ENCODE peak calls at places on chromosomes 5 and 9, in six cellular contexts. One of them, this sample, is unnamed.

GRCh38 chr9:78462616-78463015 is 165.7 kb downstream of the PSAT1 start:
- DNase-seq in tibial artery: no peak
- DNase-seq in neuronal stem cell: no peak
- DNase-seq in brain microvascular endothelial cell: no peak
- DNase-seq in GM23338: no peak
- DNase-seq in breast epithelium: no peak
- DNase-seq in this sample: no peak

GRCh38 chr5:116068028-116068632 is 16.7 kb upstream of the COMMD10 start:
- DNase-seq in tibial artery: no peak
- DNase-seq in neuronal stem cell: peak
- DNase-seq in brain microvascular endothelial cell: peak
- DNase-seq in GM23338: peak
- DNase-seq in breast epithelium: no peak
- DNase-seq in this sample: no peak

GRCh38 chr5:176596689-176597416 is 13.1 kb downstream of the GPRIN1 start:
- DNase-seq in tibial artery: no peak
- DNase-seq in neuronal stem cell: no peak
- DNase-seq in brain microvascular endothelial cell: no peak
- DNase-seq in GM23338: peak
- DNase-seq in breast epithelium: no peak
- DNase-seq in this sample: no peak

GRCh38 chr5:127697894-127698600 is 5.1 kb upstream of the CCDC192 start:
- DNase-seq in tibial artery: no peak
- DNase-seq in neuronal stem cell: no peak
- DNase-seq in brain microvascular endothelial cell: peak
- DNase-seq in GM23338: no peak
- DNase-seq in breast epithelium: no peak
- DNase-seq in this sample: no peak

GRCh38 chr5:113336975-113337374 is 97.8 kb downstream of the TSSK1B start:
- DNase-seq in tibial artery: no peak
- DNase-seq in neuronal stem cell: no peak
- DNase-seq in brain microvascular endothelial cell: peak
- DNase-seq in GM23338: peak
- DNase-seq in breast epithelium: no peak
- DNase-seq in this sample: no peak

GRCh38 chr5:140566665-140567064 is 2.0 kb downstream of the SLC35A4 start:
- DNase-seq in tibial artery: no peak
- DNase-seq in neuronal stem cell: no peak
- DNase-seq in brain microvascular endothelial cell: no peak
- DNase-seq in GM23338: no peak
- DNase-seq in breast epithelium: no peak
- DNase-seq in this sample: no peak

GRCh38 chr5:55820488-55820887 is 30.7 kb upstream of the IL31RA start:
- DNase-seq in tibial artery: no peak
- DNase-seq in neuronal stem cell: no peak
- DNase-seq in brain microvascular endothelial cell: no peak
- DNase-seq in GM23338: no peak
- DNase-seq in breast epithelium: no peak
- DNase-seq in this sample: no peak

GRCh38 chr9:129887210-129888084 is 52.2 kb downstream of the USP20 start:
- DNase-seq in tibial artery: no peak
- DNase-seq in neuronal stem cell: no peak
- DNase-seq in brain microvascular endothelial cell: peak
- DNase-seq in GM23338: no peak
- DNase-seq in breast epithelium: no peak
- DNase-seq in this sample: no peak

GRCh38 chr9:13899924-13900323 is 414.0 kb downstream of the NFIB start:
- DNase-seq in tibial artery: no peak
- DNase-seq in neuronal stem cell: no peak
- DNase-seq in brain microvascular endothelial cell: no peak
- DNase-seq in GM23338: peak
- DNase-seq in breast epithelium: peak
- DNase-seq in this sample: no peak

GRCh38 chr5:56003179-56003578 is 8.4 kb upstream of the IL6ST start:
- DNase-seq in tibial artery: no peak
- DNase-seq in neuronal stem cell: no peak
- DNase-seq in brain microvascular endothelial cell: no peak
- DNase-seq in GM23338: no peak
- DNase-seq in breast epithelium: no peak
- DNase-seq in this sample: no peak

GRCh38 chr5:15500326-15500958 is 462 bp downstream of the FBXL7 start:
- DNase-seq in tibial artery: peak
- DNase-seq in neuronal stem cell: peak
- DNase-seq in brain microvascular endothelial cell: peak
- DNase-seq in GM23338: peak
- DNase-seq in breast epithelium: no peak
- DNase-seq in this sample: peak

GRCh38 chr5:54159153-54159836 is 151.1 kb downstream of the ARL15 start:
- DNase-seq in tibial artery: no peak
- DNase-seq in neuronal stem cell: no peak
- DNase-seq in brain microvascular endothelial cell: peak
- DNase-seq in GM23338: peak
- DNase-seq in breast epithelium: no peak
- DNase-seq in this sample: no peak

GRCh38 chr9:130493021-130493420 is 48.3 kb downstream of the ASS1 start:
- DNase-seq in tibial artery: no peak
- DNase-seq in neuronal stem cell: no peak
- DNase-seq in brain microvascular endothelial cell: no peak
- DNase-seq in GM23338: no peak
- DNase-seq in breast epithelium: no peak
- DNase-seq in this sample: no peak

GRCh38 chr5:149604321-149604720 is 23.0 kb downstream of the ARHGEF37 start:
- DNase-seq in tibial artery: no peak
- DNase-seq in neuronal stem cell: no peak
- DNase-seq in brain microvascular endothelial cell: no peak
- DNase-seq in GM23338: no peak
- DNase-seq in breast epithelium: no peak
- DNase-seq in this sample: no peak

GRCh38 chr9:117494401-117495130 is 79.7 kb upstream of the ASTN2 start:
- DNase-seq in tibial artery: no peak
- DNase-seq in neuronal stem cell: no peak
- DNase-seq in brain microvascular endothelial cell: no peak
- DNase-seq in GM23338: no peak
- DNase-seq in breast epithelium: no peak
- DNase-seq in this sample: no peak

GRCh38 chr5:145697251-145698016 is 137.7 kb downstream of the PRELID2 start:
- DNase-seq in tibial artery: no peak
- DNase-seq in neuronal stem cell: no peak
- DNase-seq in brain microvascular endothelial cell: peak
- DNase-seq in GM23338: peak
- DNase-seq in breast epithelium: no peak
- DNase-seq in this sample: no peak

GRCh38 chr9:10855847-10856246 is 243.0 kb upstream of the PTPRD start:
- DNase-seq in tibial artery: no peak
- DNase-seq in neuronal stem cell: peak
- DNase-seq in brain microvascular endothelial cell: peak
- DNase-seq in GM23338: peak
- DNase-seq in breast epithelium: no peak
- DNase-seq in this sample: no peak

GRCh38 chr9:38134578-38134977 is 65.6 kb upstream of the SHB start:
- DNase-seq in tibial artery: no peak
- DNase-seq in neuronal stem cell: no peak
- DNase-seq in brain microvascular endothelial cell: no peak
- DNase-seq in GM23338: no peak
- DNase-seq in breast epithelium: no peak
- DNase-seq in this sample: no peak

GRCh38 chr5:135650081-135650480 is 71.3 kb upstream of the CXCL14 start:
- DNase-seq in tibial artery: no peak
- DNase-seq in neuronal stem cell: no peak
- DNase-seq in brain microvascular endothelial cell: no peak
- DNase-seq in GM23338: no peak
- DNase-seq in breast epithelium: no peak
- DNase-seq in this sample: no peak

GRCh38 chr5:122323132-122323548 is 11.1 kb downstream of the SNCAIP start:
- DNase-seq in tibial artery: no peak
- DNase-seq in neuronal stem cell: no peak
- DNase-seq in brain microvascular endothelial cell: no peak
- DNase-seq in GM23338: peak
- DNase-seq in breast epithelium: no peak
- DNase-seq in this sample: no peak
- H3K4me3 ChIP-seq in tibial artery: no peak
- H3K4me3 ChIP-seq in neuronal stem cell: no peak
- H3K4me3 ChIP-seq in brain microvascular endothelial cell: no peak
- H3K4me3 ChIP-seq in GM23338: no peak
- H3K4me3 ChIP-seq in breast epithelium: no peak
- H3K4me3 ChIP-seq in this sample: peak

GRCh38 chr9:88992556-88992955 is 1.3 kb downstream of the S1PR3 start:
- DNase-seq in tibial artery: peak
- DNase-seq in neuronal stem cell: no peak
- DNase-seq in brain microvascular endothelial cell: no peak
- DNase-seq in GM23338: no peak
- DNase-seq in breast epithelium: no peak
- DNase-seq in this sample: no peak
- H3K4me3 ChIP-seq in tibial artery: peak
- H3K4me3 ChIP-seq in neuronal stem cell: peak
- H3K4me3 ChIP-seq in brain microvascular endothelial cell: peak
- H3K4me3 ChIP-seq in GM23338: peak
- H3K4me3 ChIP-seq in breast epithelium: peak
- H3K4me3 ChIP-seq in this sample: peak

DNA sequence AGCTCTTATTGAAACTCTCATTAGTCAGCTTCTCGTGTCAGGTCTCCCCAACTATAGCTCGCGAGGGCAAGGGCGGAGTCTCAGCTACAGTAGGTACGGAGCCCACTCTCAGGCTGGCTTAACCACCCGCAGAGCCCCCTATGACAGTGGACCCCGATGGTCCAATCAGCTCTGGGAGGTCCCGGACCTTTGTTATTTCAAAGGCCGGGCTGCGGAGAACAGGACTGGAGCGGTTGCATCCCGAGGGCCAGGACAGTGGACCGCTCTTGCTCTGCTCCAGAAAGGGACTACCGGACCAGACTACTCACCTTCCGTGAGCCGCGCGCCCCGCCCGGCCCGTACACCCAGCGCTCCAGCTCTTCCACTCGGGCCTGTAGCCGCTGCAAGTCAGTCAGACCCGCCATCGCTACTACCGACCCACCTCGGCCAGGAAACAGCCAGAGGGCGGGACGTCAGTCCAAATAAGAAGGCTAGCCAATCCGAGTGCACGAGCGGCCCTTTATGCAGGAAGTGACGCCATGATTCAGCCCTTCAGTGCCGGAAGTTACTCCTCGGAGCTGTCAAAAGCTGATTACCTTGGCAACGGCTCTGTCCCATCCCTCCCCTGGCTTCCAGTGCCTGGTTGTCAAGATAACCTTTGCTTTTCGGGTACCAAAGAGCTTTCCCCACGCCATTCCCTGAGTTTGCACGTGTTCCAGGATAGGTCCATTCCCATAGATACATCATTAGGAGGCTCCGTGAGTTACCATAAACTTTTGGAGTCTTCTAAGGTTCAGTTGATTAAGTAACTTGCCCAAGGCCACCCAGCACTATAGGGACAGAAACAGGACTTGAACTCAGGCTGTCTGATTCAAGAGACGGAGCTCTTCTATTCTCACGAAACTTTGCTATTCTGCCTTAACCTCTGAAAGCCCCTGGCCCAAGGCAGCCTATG is at the start of gene DCTN3:
- DNase-seq in tibial artery: peak
- DNase-seq in neuronal stem cell: peak
- DNase-seq in brain microvascular endothelial cell: peak
- DNase-seq in GM23338: peak
- DNase-seq in breast epithelium: peak
- DNase-seq in this sample: peak
- H3K4me3 ChIP-seq in tibial artery: peak
- H3K4me3 ChIP-seq in neuronal stem cell: peak
- H3K4me3 ChIP-seq in brain microvascular endothelial cell: peak
- H3K4me3 ChIP-seq in GM23338: peak
- H3K4me3 ChIP-seq in breast epithelium: peak
- H3K4me3 ChIP-seq in this sample: peak

GRCh38 chr5:123097871-123098735 is 9.1 kb downstream of the PRDM6 start:
- DNase-seq in tibial artery: no peak
- DNase-seq in neuronal stem cell: no peak
- DNase-seq in brain microvascular endothelial cell: no peak
- DNase-seq in GM23338: peak
- DNase-seq in breast epithelium: no peak
- DNase-seq in this sample: no peak

GRCh38 chr5:123097483-123097870 is 8.4 kb downstream of the PRDM6 start:
- DNase-seq in tibial artery: no peak
- DNase-seq in neuronal stem cell: no peak
- DNase-seq in brain microvascular endothelial cell: no peak
- DNase-seq in GM23338: no peak
- DNase-seq in breast epithelium: no peak
- DNase-seq in this sample: no peak

GRCh38 chr5:123095694-123096120 is 6.7 kb downstream of the PRDM6 start:
- DNase-seq in tibial artery: no peak
- DNase-seq in neuronal stem cell: no peak
- DNase-seq in brain microvascular endothelial cell: no peak
- DNase-seq in GM23338: no peak
- DNase-seq in breast epithelium: no peak
- DNase-seq in this sample: no peak

GRCh38 chr5:123098767-123099513 is 9.9 kb downstream of the PRDM6 start:
- DNase-seq in tibial artery: no peak
- DNase-seq in neuronal stem cell: no peak
- DNase-seq in brain microvascular endothelial cell: no peak
- DNase-seq in GM23338: peak
- DNase-seq in breast epithelium: no peak
- DNase-seq in this sample: no peak

GRCh38 chr5:123099514-123100151 is 10.6 kb downstream of the PRDM6 start:
- DNase-seq in tibial artery: no peak
- DNase-seq in neuronal stem cell: no peak
- DNase-seq in brain microvascular endothelial cell: no peak
- DNase-seq in GM23338: peak
- DNase-seq in breast epithelium: no peak
- DNase-seq in this sample: no peak
- H3K4me3 ChIP-seq in tibial artery: peak
- H3K4me3 ChIP-seq in neuronal stem cell: no peak
- H3K4me3 ChIP-seq in brain microvascular endothelial cell: peak
- H3K4me3 ChIP-seq in GM23338: peak
- H3K4me3 ChIP-seq in breast epithelium: peak
- H3K4me3 ChIP-seq in this sample: peak

GRCh38 chr9:4987996-4988421 is 2.9 kb downstream of the JAK2 start:
- DNase-seq in tibial artery: no peak
- DNase-seq in neuronal stem cell: peak
- DNase-seq in brain microvascular endothelial cell: peak
- DNase-seq in GM23338: peak
- DNase-seq in breast epithelium: no peak
- DNase-seq in this sample: no peak
- H3K4me3 ChIP-seq in tibial artery: peak
- H3K4me3 ChIP-seq in neuronal stem cell: no peak
- H3K4me3 ChIP-seq in brain microvascular endothelial cell: no peak
- H3K4me3 ChIP-seq in GM23338: no peak
- H3K4me3 ChIP-seq in breast epithelium: peak
- H3K4me3 ChIP-seq in this sample: peak

This sample was measured in thoracic aorta.